ENCODE peak calls at places on chromosomes 7 and 10, in five cellular contexts. O is tibial nerve, B is left lung, L is MM.1S, I is DND-41. C is an unnamed sample.

GRCh38 chr10:126972622-126973414 is 67.6 kb downstream of the DOCK1 start:
- DNase-seq in O (no peak), B (no peak), L (no peak), I (no peak), C (no peak)

GRCh38 chr10:129771024-129771423 is 193.1 kb downstream of the EBF3 start:
- DNase-seq in O (no peak), B (peak; percentile 36), L (no peak), I (no peak), C (no peak)

GRCh38 chr10:75276029-75276872 is 40.5 kb upstream of the COMTD1 start:
- DNase-seq in O (no peak), B (peak; percentile 87), L (no peak), I (no peak), C (no peak)

GRCh38 chr7:2953099-2953498 is 90.6 kb downstream of the CARD11 start:
- DNase-seq in O (no peak), B (no peak), L (no peak), I (no peak), C (no peak)

GRCh38 chr7:29091722-29092121 is 54.6 kb downstream of the CPVL start:
- DNase-seq in O (no peak), B (no peak), L (peak; percentile 65), I (no peak), C (no peak)

GRCh38 chr10:67606572-67606971 is 89.4 kb downstream of the CTNNA3 start:
- DNase-seq in O (no peak), B (no peak), L (no peak), I (no peak), C (no peak)

GRCh38 chr7:147311332-147311731 is 1194.7 kb downstream of the CNTNAP2 start:
- DNase-seq in O (no peak), B (no peak), L (no peak), I (no peak), C (no peak)

GRCh38 chr7:28408105-28408973 is 4.0 kb upstream of the CREB5 start:
- DNase-seq in O (no peak), B (no peak), L (no peak), I (no peak), C (no peak)

GRCh38 chr10:96830511-96831199 is 1.4 kb upstream of the LCOR start:
- DNase-seq in O (peak; percentile 57), B (no peak), L (peak; percentile 88), I (peak; percentile 48), C (peak; percentile 58)

GRCh38 chr10:83562381-83562780 is 576.9 kb upstream of the GHITM start:
- DNase-seq in O (no peak), B (no peak), L (no peak), I (no peak), C (no peak)

GRCh38 chr7:17532861-17533404 is 234.5 kb downstream of the AHR start:
- DNase-seq in O (no peak), B (no peak), L (no peak), I (no peak), C (no peak)

GRCh38 chr7:41832936-41833335 is 130.0 kb upstream of the INHBA start:
- DNase-seq in O (no peak), B (no peak), L (no peak), I (no peak), C (no peak)

GRCh38 chr7:100607111-100607510 is 4.9 kb downstream of the PCOLCE start:
- DNase-seq in O (no peak), B (no peak), L (no peak), I (no peak), C (no peak)

GRCh38 chr10:44775402-44775741 is 135.8 kb upstream of the TMEM72 start:
- DNase-seq in O (no peak), B (no peak), L (no peak), I (no peak), C (no peak)

GRCh38 chr7:143334244-143334643 is 18.3 kb downstream of the CLCN1 start:
- DNase-seq in O (no peak), B (no peak), L (no peak), I (no peak), C (no peak)

GRCh38 chr7:151800391-151800790 is 76.5 kb downstream of the PRKAG2 start:
- DNase-seq in O (no peak), B (peak; percentile 65), L (no peak), I (no peak), C (no peak)

GRCh38 chr7:99374121-99375064 is at the start of gene ARPC1B:
- DNase-seq in O (peak; percentile 67), B (peak; percentile 98), L (peak; percentile 89), I (peak; percentile 86), C (peak; percentile 74)

GRCh38 chr7:130486114-130486962 is 5.5 kb upstream of the MEST start:
- DNase-seq in O (no peak), B (peak; percentile 93), L (peak; percentile 89), I (no peak), C (peak; percentile 52)

GRCh38 chr7:11699666-11700065 is 132.3 kb downstream of the THSD7A start:
- DNase-seq in O (no peak), B (no peak), L (no peak), I (no peak), C (no peak)

GRCh38 chr7:1668486-1668931 is 1.6 kb upstream of the ELFN1 start:
- DNase-seq in O (no peak), B (peak; percentile 68), L (no peak), I (no peak), C (no peak)

GRCh38 chr7:156582591-156583123 is 57.9 kb upstream of the RNF32 start:
- DNase-seq in O (no peak), B (no peak), L (no peak), I (no peak), C (no peak)

GRCh38 chr7:102012941-102013461 is 195.6 kb downstream of the CUX1 start:
- DNase-seq in O (no peak), B (no peak), L (no peak), I (no peak), C (no peak)

GRCh38 chr10:102814873-102815661 is 22.1 kb downstream of the CYP17A1 start:
- DNase-seq in O (peak; percentile 74), B (peak; percentile 86), L (no peak), I (no peak), C (no peak)

GRCh38 chr7:2030475-2031456 is 202.0 kb downstream of the MAD1L1 start:
- DNase-seq in O (no peak), B (peak; percentile 64), L (no peak), I (peak; percentile 83), C (peak; percentile 53)

GRCh38 chr7:55733584-55733983 is 129.0 kb downstream of the SEPTIN14 start:
- DNase-seq in O (no peak), B (no peak), L (no peak), I (no peak), C (no peak)

GRCh38 chr10:17984056-17984455 is 32.3 kb downstream of the SLC39A12 start:
- DNase-seq in O (no peak), B (no peak), L (peak; percentile 13), I (no peak), C (no peak)

GRCh38 chr10:119736220-119736619 is 10.4 kb downstream of the INPP5F start:
- DNase-seq in O (no peak), B (no peak), L (no peak), I (no peak), C (no peak)

GRCh38 chr10:3077506-3077905 is 10.2 kb downstream of the PFKP start:
- DNase-seq in O (no peak), B (no peak), L (no peak), I (no peak), C (no peak)

GRCh38 chr7:134293029-134293740 is 23.5 kb downstream of the SLC35B4 start:
- DNase-seq in O (no peak), B (no peak), L (peak; percentile 92), I (no peak), C (no peak)

GRCh38 chr7:40369641-40370277 is 235.0 kb downstream of the SUGCT start:
- DNase-seq in O (no peak), B (no peak), L (no peak), I (no peak), C (no peak)

GRCh38 chr7:91892821-91893340 is 12.4 kb upstream of the MTERF1 start:
- DNase-seq in O (no peak), B (no peak), L (no peak), I (no peak), C (no peak)

GRCh38 chr10:28219241-28219640 is 83.6 kb downstream of the MPP7 start:
- DNase-seq in O (no peak), B (no peak), L (no peak), I (no peak), C (no peak)

DNA sequence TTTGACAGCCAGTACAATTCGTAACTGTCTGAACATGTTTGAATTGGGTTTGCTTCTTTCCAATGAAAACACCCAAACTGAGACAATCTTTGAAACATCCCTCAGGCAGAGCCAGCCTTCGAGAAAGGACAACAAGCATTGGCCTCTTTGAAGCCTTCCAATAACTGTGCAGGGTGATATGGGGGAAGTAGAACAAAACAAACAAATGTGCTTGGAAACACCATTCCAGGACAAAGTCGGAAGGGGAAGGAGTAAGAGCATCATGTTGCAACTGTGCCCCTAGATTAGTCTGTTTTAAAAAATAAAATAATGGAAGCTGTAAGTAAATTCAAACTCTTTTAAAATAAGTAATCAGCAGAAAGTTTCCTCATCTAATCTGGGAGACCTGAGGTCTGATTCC is 39.5 kb downstream of the IL2RA start:
- DNase-seq in O (no peak), B (no peak), L (no peak), I (no peak), C (no peak)
- H3K27ac ChIP-seq in O (no peak overlapping the region), B (no peak overlapping the region), L (no peak overlapping the region), I (no peak overlapping the region), C (no peak overlapping the region)

GRCh38 chr7:82319674-82320118 is 123.9 kb downstream of the CACNA2D1 start:
- DNase-seq in O (peak; percentile 56), B (no peak), L (no peak), I (no peak), C (no peak)
- H3K27ac ChIP-seq in O (no peak overlapping the region), B (no peak overlapping the region), L (no peak overlapping the region), I (no peak overlapping the region), C (no peak overlapping the region)

GRCh38 chr10:10551595-10551994 is 466.1 kb upstream of the CELF2 start:
- DNase-seq in O (no peak), B (no peak), L (no peak), I (no peak), C (no peak)
- H3K27ac ChIP-seq in O (no peak overlapping the region), B (no peak overlapping the region), L (no peak overlapping the region), I (no peak overlapping the region), C (no peak overlapping the region)

DNA sequence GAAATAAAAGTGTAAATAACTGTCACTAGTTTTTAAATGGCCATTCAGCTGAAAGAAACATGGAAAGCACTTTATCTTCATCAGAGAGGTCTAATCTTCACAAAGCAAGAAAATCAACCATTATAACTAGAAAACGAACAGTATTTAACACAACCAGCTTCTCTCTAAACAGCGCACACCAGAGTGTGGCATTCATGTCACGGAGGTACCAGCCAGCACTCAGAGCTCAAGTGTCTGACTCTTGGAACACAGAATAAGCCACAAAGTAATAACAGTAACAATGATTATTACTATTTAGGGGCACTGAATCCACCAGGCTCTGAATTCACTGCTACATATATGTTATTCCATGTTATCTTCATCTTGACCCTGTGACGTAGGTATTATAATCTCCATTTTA is 60.1 kb downstream of the IFIT5 start:
- DNase-seq in O (no peak), B (no peak), L (no peak), I (no peak), C (no peak)
- H3K27ac ChIP-seq in O (peak overlapping the region; percentile 67), B (peak overlapping the region; percentile 38), L (no peak overlapping the region), I (no peak overlapping the region), C (no peak overlapping the region)

DNA sequence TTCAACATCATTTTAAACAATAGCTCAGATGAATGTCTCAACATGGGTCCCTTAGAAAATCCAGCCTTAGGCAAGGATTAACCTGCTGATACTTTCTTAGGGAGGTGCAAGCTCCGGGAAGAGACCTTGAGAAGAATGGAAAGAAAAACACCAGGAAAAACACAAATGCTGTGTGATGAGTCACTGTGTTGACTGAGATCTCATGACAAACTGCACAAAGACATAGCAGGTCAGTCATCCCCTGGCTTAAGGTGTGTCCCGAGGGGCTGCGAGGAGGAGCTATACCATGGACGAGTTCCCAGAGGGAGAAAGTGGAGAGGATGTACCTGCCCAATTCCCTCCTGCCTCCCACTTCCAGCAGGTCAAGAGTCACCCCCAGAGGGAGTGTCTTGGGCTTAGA is 98.0 kb downstream of the TEX36 start:
- DNase-seq in O (no peak), B (no peak), L (no peak), I (no peak), C (no peak)
- H3K27ac ChIP-seq in O (no peak overlapping the region), B (no peak overlapping the region), L (no peak overlapping the region), I (no peak overlapping the region), C (no peak overlapping the region)